ENCODE peak calls at places on chromosomes 16 and 17, in eight cellular contexts. D is ACHN; Z is activated T-helper 9 cell treated with anti-CD3 and anti-CD28 coated beads, Interleukin-2, amount 50 U/mL, for 16 hours; X is dorsolateral prefrontal cortex; U is stimulated activated CD8-positive, alpha-beta memory T cell treated with anti-CD3 and anti-CD28 coated beads, Interleukin-7, amount 100 ng/mL, for 24 hours; M is left ventricle myocardium superior; Y is stimulated activated naive CD4-positive, alpha-beta T cell; C is activated CD4-positive, alpha-beta T cell treated with anti-CD3 and anti-CD28 coated beads, Interleukin-2, amount 50 U/mL, for 1 hour. P is an unnamed sample.

GRCh38 chr16:14004031-14004718 is 66.9 kb upstream of the MRTFB start:
- DNase-seq in C (no peak), X (no peak), M (peak), Y (no peak), Z (no peak), U (no peak), D (no peak), P (no peak)

GRCh38 chr16:78213751-78214150 is 114.3 kb downstream of the WWOX start:
- DNase-seq in Y (no peak), U (no peak), Z (no peak), M (no peak), C (no peak), X (no peak), D (no peak), P (no peak)

GRCh38 chr16:56871172-56871593 is 6.2 kb downstream of the SLC12A3 start:
- DNase-seq in D (peak), X (no peak), Z (no peak), Y (no peak), C (no peak), U (no peak), M (no peak), P (no peak)

GRCh38 chr16:359067-359763 is 6.7 kb upstream of the AXIN1 start:
- DNase-seq in D (no peak), M (no peak), Z (no peak), U (no peak), C (no peak), Y (no peak), X (no peak), P (no peak)

GRCh38 chr17:79948406-79948917 is 87.2 kb downstream of the TBC1D16 start:
- DNase-seq in D (no peak), U (no peak), X (no peak), Y (no peak), Z (no peak), C (no peak), M (no peak), P (no peak)

GRCh38 chr17:76820039-76820438 is 48.2 kb upstream of the MGAT5B start:
- DNase-seq in U (no peak), C (no peak), M (no peak), Y (no peak), Z (no peak), D (no peak), X (no peak), P (no peak)

GRCh38 chr16:77951788-77952187 is 70.6 kb upstream of the CLEC3A start:
- DNase-seq in U (no peak), D (peak), X (no peak), Y (no peak), Z (no peak), M (no peak), C (no peak), P (no peak)

GRCh38 chr17:63925615-63926014 is 6.5 kb downstream of the CD79B start:
- DNase-seq in U (no peak), X (no peak), Z (no peak), Y (no peak), M (peak), C (no peak), D (no peak), P (no peak)

GRCh38 chr17:31415004-31415454 is 23.6 kb downstream of the RAB11FIP4 start:
- DNase-seq in D (no peak), M (no peak), U (no peak), X (no peak), Y (no peak), Z (no peak), C (no peak), P (no peak)

GRCh38 chr17:43330876-43331639 is 67.7 kb upstream of the ARL4D start:
- DNase-seq in Z (no peak), D (no peak), X (no peak), Y (no peak), U (no peak), M (no peak), C (no peak), P (no peak)

GRCh38 chr17:66461343-66461995 is 159.1 kb downstream of the PRKCA start:
- DNase-seq in U (no peak), Z (no peak), M (no peak), D (no peak), Y (no peak), C (no peak), X (no peak), P (no peak)

GRCh38 chr17:59762022-59762825 is 54.8 kb downstream of the VMP1 start:
- DNase-seq in U (no peak), X (no peak), Y (no peak), D (peak), C (no peak), Z (no peak), M (no peak), P (no peak)

GRCh38 chr16:88613-89012 is 10.6 kb downstream of the MPG start:
- DNase-seq in U (no peak), X (no peak), Z (no peak), M (no peak), C (no peak), Y (no peak), D (no peak), P (no peak)

GRCh38 chr17:63542218-63542545 is 8.1 kb upstream of the DCAF7 start:
- DNase-seq in D (no peak), Y (no peak), X (no peak), Z (no peak), M (no peak), C (no peak), U (no peak), P (no peak)

GRCh38 chr16:85010931-85011845 is at the start of gene ZDHHC7:
- DNase-seq in Y (peak), Z (peak), C (peak), U (peak), M (peak), D (peak), X (peak), P (peak)